ENCODE peak calls at places on chromosomes 7 and 10, in four cellular contexts. V is stimulated activated CD8-positive, alpha-beta memory T cell treated with anti-CD3 and anti-CD28 coated beads, Interleukin-7, amount 100 ng/mL, for 1 hour; C is right lobe of liver; I is DMS79 treated with DMSO at 0.1 percent for 48 hours. Y is an unnamed sample.

GRCh38 chr7:112449353-112449752 is 907 bp upstream of the IFRD1 start:
- DNase-seq in V (no peak), C (no peak), I (peak; percentile 75), Y (peak; percentile 39)

GRCh38 chr10:110616493-110617033 is 27.6 kb upstream of the RBM20 start:
- DNase-seq in V (no peak), C (no peak), I (no peak), Y (no peak)

GRCh38 chr10:79068562-79069324 is at the start of gene ZMIZ1:
- DNase-seq in V (peak; percentile 58), C (peak; percentile 89), I (peak; percentile 60), Y (peak; percentile 88)

GRCh38 chr10:34339816-34340553 is 475.1 kb downstream of the PARD3 start:
- DNase-seq in V (no peak), C (no peak), I (no peak), Y (no peak)

GRCh38 chr7:75924251-75924650 is 9.3 kb downstream of the POR start:
- DNase-seq in V (no peak), C (no peak), I (no peak), Y (no peak)

GRCh38 chr7:5477723-5478531 is 54.3 kb upstream of the TNRC18 start:
- DNase-seq in V (no peak), C (no peak), I (peak; percentile 83), Y (peak; percentile 38)

GRCh38 chr7:41565655-41566054 is 137.2 kb downstream of the INHBA start:
- DNase-seq in V (no peak), C (no peak), I (no peak), Y (no peak)

GRCh38 chr7:155533120-155533826 is 13.1 kb downstream of the CNPY1 start:
- DNase-seq in V (no peak), C (no peak), I (no peak), Y (no peak)

GRCh38 chr10:118045842-118046490 is 775 bp downstream of the RAB11FIP2 start:
- DNase-seq in V (no peak), C (no peak), I (peak; percentile 17), Y (peak; percentile 49)

GRCh38 chr7:105940111-105940510 is 23.0 kb upstream of the CDHR3 start:
- DNase-seq in V (no peak), C (peak; percentile 63), I (peak; percentile 69), Y (no peak)